ENCODE peak calls at places on chromosome 4, in nine cellular contexts. D, B, J, M, F, O, P, L and U are unnamed samples.
A peak's percentile ranks its signal among the peaks of the same experiment; 100 is the strongest.

GRCh38 chr4:139584784-139585183 is 28.8 kb upstream of the SETD7 start:
- DNase-seq in P (no peak), D (no peak), M (no peak), B (no peak), O (no peak), L (no peak), J (no peak), F (no peak), U (no peak)

GRCh38 chr4:123352240-123352945 is 44.2 kb upstream of the SPRY1 start:
- DNase-seq in M (no peak), B (no peak), O (no peak), P (no peak), F (no peak), D (no peak), J (no peak), L (no peak), U (no peak)

GRCh38 chr4:2352171-2352570 is 66.3 kb downstream of the ZFYVE28 start:
- DNase-seq in P (peak; percentile 9), F (no peak), J (no peak), M (peak; percentile 4), L (no peak), B (no peak), O (no peak), D (no peak), U (peak; percentile 23)

GRCh38 chr4:770022-770421 is 55.9 kb downstream of the CPLX1 start:
- DNase-seq in J (no peak), D (no peak), O (no peak), F (no peak), B (no peak), P (no peak), M (no peak), L (no peak), U (peak; percentile 10)

GRCh38 chr4:13640149-13640671 is 12.7 kb upstream of the BOD1L1 start:
- DNase-seq in P (no peak), D (peak; percentile 84), L (no peak), B (no peak), F (no peak), M (no peak), O (no peak), J (no peak), U (no peak)

GRCh38 chr4:124958812-124959211 is 246.3 kb upstream of the ANKRD50 start:
- DNase-seq in O (no peak), D (no peak), P (no peak), M (no peak), F (no peak), L (no peak), J (no peak), B (no peak), U (no peak)

GRCh38 chr4:66820681-66821080 is 724.6 kb downstream of the CENPC start:
- DNase-seq in P (no peak), O (no peak), B (no peak), J (no peak), M (no peak), F (no peak), L (no peak), D (no peak), U (no peak)

GRCh38 chr4:148376151-148376550 is 66.1 kb downstream of the NR3C2 start:
- DNase-seq in L (no peak), P (peak; percentile 52), F (peak; percentile 15), O (peak; percentile 3), B (peak; percentile 80), J (no peak), M (peak; percentile 72), D (peak; percentile 23), U (peak; percentile 39)

DNA sequence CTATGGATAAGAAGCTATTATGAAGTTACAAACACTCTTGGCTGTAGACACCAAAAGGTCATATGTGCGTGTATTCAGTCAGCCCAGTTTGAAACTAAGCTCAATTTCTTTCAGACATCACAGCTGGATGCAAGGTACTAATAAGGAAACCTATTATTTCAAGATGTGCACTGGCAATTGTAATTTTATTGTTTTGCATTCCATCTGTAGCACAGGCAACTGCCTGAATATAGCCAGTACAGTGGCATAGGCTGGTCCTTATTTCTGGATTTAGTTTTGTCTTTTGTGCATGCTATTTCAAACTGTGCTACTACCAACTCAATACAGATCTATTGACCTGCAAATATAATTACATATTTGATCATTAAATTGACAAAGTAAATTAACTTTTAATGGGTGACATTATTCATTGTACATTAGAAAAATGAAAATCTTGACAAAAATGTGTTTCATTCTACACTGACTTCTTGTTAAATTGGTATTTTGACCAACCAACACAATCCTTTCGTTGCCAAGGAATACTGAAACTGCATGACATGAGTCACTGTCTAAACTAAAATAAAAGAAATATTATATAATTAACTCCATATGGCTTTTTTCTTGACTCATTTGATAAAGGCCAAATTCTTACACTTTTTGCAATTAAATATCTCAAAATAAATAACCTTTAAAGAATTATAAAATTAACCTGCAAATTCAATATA is 594.3 kb upstream of the ADGRL3 start:
- DNase-seq in D (no peak), O (no peak), J (no peak), L (no peak), M (no peak), B (no peak), F (no peak), P (no peak), U (no peak)
- TF ChIP-seq EP300 in D (no peak), O (no peak), J (no peak), L (no peak), M (no peak), B (no peak), F (no peak), P (no peak), U (no peak)

GRCh38 chr4:6472008-6472386 is 417 bp downstream of the PPP2R2C start:
- DNase-seq in M (no peak), J (no peak), D (no peak), F (no peak), B (no peak), L (no peak), P (no peak), O (no peak), U (no peak)

GRCh38 chr4:6469898-6470501 is 2.4 kb downstream of the PPP2R2C start:
- DNase-seq in D (no peak), F (no peak), L (no peak), P (no peak), J (peak; percentile 45), B (no peak), O (no peak), M (no peak), U (no peak)

GRCh38 chr4:6471303-6472007 is 959 bp downstream of the PPP2R2C start:
- DNase-seq in D (peak; percentile 27), M (no peak), B (no peak), O (peak; percentile 74), J (peak; percentile 60), L (no peak), P (no peak), F (no peak), U (no peak)

GRCh38 chr4:6469144-6469543 is 3.3 kb downstream of the PPP2R2C start:
- DNase-seq in B (no peak), P (no peak), L (no peak), D (no peak), O (no peak), J (peak; percentile 55), M (no peak), F (no peak), U (no peak)

DNA sequence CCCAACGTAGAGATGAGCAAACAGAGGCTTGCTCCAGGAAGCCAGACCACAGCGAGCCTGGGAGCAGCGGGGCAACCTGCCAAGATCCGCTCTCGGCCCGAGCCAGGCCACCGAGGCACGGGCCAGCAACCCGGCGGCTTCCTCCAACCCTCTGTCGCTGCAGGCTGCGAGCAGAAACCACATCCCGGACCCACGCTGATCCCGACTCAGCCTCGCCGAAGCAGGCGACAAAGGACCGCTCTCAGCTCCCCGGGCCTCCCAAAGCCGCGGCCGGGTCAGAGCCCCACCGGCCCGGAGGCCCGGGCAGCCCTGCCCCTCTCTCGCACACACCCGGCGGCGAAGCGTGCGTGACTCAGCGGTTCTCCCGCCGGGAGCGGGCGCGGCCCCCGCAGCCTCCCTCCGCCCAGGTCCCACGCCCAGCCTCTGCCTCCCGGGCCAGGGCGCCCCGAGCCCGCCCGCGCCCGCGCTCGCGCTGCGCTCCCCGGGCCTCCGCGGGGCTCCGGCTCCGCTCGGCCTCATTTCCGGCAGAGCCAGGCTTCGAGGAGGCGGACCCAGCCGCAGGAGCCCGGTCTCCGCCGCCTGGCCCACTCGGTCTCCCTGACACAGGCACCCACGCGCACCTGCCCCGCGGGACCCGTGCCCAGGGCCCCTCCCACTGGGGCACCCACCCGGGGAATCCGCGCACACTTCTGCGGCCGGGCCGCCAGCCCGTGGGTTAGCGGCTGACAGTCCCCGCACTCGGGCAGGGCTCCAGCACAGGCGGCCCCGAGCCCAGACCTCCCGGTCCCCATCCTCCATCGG is 1.7 kb downstream of the PPP2R2C start:
- DNase-seq in J (no peak), P (no peak), O (peak; percentile 85), D (peak; percentile 61), L (no peak), F (no peak), M (no peak), B (peak; percentile 48), U (peak; percentile 40)
- H3K4me3 ChIP-seq in J (peak overlapping the region; percentile 58), P (no peak overlapping the region), O (peak overlapping the region; percentile 49), D (peak overlapping the region; percentile 84), L (no peak overlapping the region), F (peak overlapping the region; percentile 24), M (peak overlapping the region; percentile 40), B (peak overlapping the region; percentile 43), U (peak overlapping the region; percentile 45)

GRCh38 chr4:112142152-112142551 is 3.1 kb upstream of the FAM241A start:
- DNase-seq in O (no peak), J (no peak), B (no peak), P (no peak), L (no peak), D (no peak), F (no peak), M (no peak), U (no peak)

GRCh38 chr4:112147697-112148096 is 2.4 kb downstream of the FAM241A start:
- DNase-seq in J (no peak), O (no peak), F (no peak), P (no peak), M (no peak), B (no peak), L (no peak), D (no peak), U (no peak)

GRCh38 chr4:112144546-112145325 is 518 bp upstream of the FAM241A start:
- DNase-seq in L (peak; percentile 16), O (no peak), M (no peak), B (no peak), F (no peak), D (no peak), J (no peak), P (no peak), U (peak; percentile 42)

GRCh38 chr4:112145326-112145819 is at the start of gene FAM241A:
- DNase-seq in L (no peak), P (peak; percentile 93), O (peak; percentile 96), B (peak; percentile 89), J (peak; percentile 97), F (peak; percentile 80), D (peak; percentile 80), M (peak; percentile 89), U (peak; percentile 90)

DNA sequence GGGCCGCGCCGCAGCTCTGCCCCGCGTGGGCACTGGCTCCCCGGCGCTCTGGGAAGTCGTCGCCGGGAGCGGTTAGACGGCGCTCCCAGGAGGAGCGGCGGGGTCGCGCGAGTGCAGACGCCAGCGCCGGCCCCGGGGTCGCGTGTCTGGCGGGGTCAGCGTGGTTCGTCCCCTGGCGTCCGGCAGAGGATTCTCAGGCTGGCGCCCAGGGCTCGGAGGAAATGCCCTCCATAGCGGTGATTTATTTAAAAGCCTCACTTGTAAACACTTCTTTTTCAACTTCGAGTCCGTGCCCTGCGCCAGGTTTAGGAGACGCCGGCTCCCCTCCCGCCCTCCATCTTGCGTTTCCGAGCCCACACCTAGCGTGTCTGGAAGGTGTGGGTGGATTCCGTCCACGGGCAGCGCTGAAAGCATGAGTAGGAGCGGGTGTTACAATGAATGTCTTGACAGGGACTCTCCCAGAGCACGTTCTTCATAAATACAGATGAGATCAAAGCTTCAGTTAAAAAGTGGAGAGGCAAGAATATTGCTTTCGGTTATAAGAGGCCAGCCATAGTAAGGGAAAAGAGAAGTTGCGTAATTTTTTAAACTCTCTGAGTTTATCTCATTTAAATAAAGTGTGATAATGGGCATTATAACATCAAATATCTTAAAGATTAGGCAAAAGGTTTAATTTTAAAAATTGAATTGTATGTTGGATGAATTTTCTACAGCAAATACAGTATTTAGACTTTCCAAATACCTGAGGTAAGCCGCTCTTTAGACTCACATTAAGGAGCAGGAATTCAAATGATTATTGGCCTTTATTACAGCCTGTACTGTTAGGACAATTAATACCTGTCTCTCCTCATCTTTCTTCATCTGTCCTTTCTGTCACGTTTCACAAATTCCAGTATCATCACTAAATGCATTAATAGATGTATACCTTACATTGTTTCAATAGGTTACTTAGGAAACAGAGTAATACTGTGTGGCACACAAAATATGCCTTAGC is 863 bp downstream of the FAM241A start:
- DNase-seq in D (peak; percentile 39), L (peak; percentile 17), P (peak; percentile 51), F (no peak), M (peak; percentile 55), O (peak; percentile 73), B (peak; percentile 51), J (no peak), U (peak; percentile 47)
- TF ChIP-seq EP300 in D (no peak), L (no peak), P (no peak), F (no peak), M (no peak), O (no peak), B (no peak), J (no peak), U (no peak)

GRCh38 chr4:170581322-170581721 is 491.6 kb upstream of the AADAT start:
- DNase-seq in J (no peak), D (no peak), P (no peak), O (no peak), B (no peak), M (no peak), F (no peak), L (no peak), U (no peak)
- H3K4me3 ChIP-seq in J (no peak overlapping the region), D (no peak overlapping the region), P (no peak overlapping the region), O (no peak overlapping the region), B (no peak overlapping the region), M (no peak overlapping the region), F (no peak overlapping the region), L (no peak overlapping the region), U (no peak overlapping the region)